ENCODE peak calls at places on chromosomes 2 and 18, in nine cellular contexts. W, U, Z, K, B, C, N, Y and M are unnamed samples.

GRCh38 chr2:15943378-15943851 is 3.1 kb downstream of the MYCN start:
- DNase-seq in K (peak; percentile 31), Y (peak; percentile 62), Z (no peak), N (no peak), U (no peak), C (no peak), B (no peak), W (no peak), M (no peak)

GRCh38 chr2:159362816-159363251 is 76.3 kb upstream of the WDSUB1 start:
- DNase-seq in W (peak; percentile 23), Y (no peak), C (peak; percentile 77), K (no peak), U (no peak), B (no peak), N (peak; percentile 67), Z (no peak), M (no peak)

GRCh38 chr2:75466708-75467311 is 93.9 kb downstream of the EVA1A start:
- DNase-seq in N (peak; percentile 36), C (peak; percentile 23), B (no peak), U (no peak), W (peak; percentile 56), Y (peak; percentile 29), Z (no peak), K (no peak), M (no peak)

GRCh38 chr2:168416555-168416954 is 39.5 kb upstream of the CERS6 start:
- DNase-seq in N (peak; percentile 55), B (no peak), W (peak; percentile 21), Y (no peak), Z (no peak), U (no peak), K (no peak), C (no peak), M (no peak)

GRCh38 chr18:54150226-54150625 is 74.2 kb downstream of the MBD2 start:
- DNase-seq in Y (no peak), N (no peak), Z (no peak), C (peak; percentile 42), K (no peak), W (no peak), U (no peak), B (no peak), M (no peak)

GRCh38 chr2:209383212-209383611 is 40.6 kb upstream of the MAP2 start:
- DNase-seq in C (peak; percentile 91), Z (no peak), W (peak; percentile 83), N (peak; percentile 91), K (no peak), Y (no peak), U (no peak), B (no peak), M (no peak)

GRCh38 chr2:207015901-207016300 is 76.6 kb downstream of the CPO start:
- DNase-seq in N (peak; percentile 22), W (peak; percentile 15), C (no peak), Z (no peak), B (no peak), K (no peak), Y (no peak), U (no peak), M (no peak)

GRCh38 chr2:109065335-109065734 is 63.7 kb upstream of the SH3RF3 start:
- DNase-seq in Y (no peak), U (no peak), W (no peak), Z (no peak), K (peak; percentile 74), N (no peak), C (no peak), B (peak; percentile 19), M (no peak)

GRCh38 chr18:69944434-69944833 is 3.2 kb downstream of the CD226 start:
- DNase-seq in N (no peak), C (no peak), K (no peak), B (no peak), U (no peak), W (no peak), Z (no peak), Y (no peak), M (no peak)

GRCh38 chr2:2148776-2149175 is 182.3 kb downstream of the MYT1L start:
- DNase-seq in C (no peak), Y (no peak), Z (no peak), U (no peak), W (no peak), B (no peak), N (no peak), K (no peak), M (no peak)

GRCh38 chr2:168742258-168742932 is 60.0 kb upstream of the NOSTRIN start:
- DNase-seq in B (no peak), K (no peak), W (no peak), Y (no peak), N (no peak), C (no peak), U (no peak), Z (no peak), M (no peak)

DNA sequence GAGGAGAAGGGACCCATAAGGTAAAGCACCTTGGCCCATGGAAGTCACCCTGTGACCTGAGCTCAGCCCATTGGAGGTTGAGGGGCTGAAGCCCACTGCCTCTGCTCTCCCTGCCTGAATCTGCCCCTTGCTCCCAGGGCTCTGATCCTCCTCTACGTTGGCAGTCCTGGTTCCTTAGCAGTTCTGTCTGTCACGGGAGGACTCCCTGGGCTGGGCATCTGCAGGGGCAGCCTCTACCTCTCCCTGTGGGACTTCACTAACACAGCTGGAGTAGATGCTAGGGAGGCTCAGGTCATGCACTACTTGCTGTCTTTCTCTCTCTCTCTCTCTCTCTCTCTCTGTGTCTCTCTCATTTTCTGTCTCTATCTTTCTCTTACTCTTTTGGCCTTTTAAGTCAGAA is 8.7 kb downstream of the GYPC start:
- DNase-seq in Z (no peak), C (no peak), K (no peak), B (no peak), U (no peak), N (no peak), W (no peak), Y (no peak), M (no peak)
- H3K4me1 ChIP-seq in Z (peaks cover 89% of the 10 kb centered on the region), C (no peaks in the 10 kb centered on the region), K (peaks cover 97% of the 10 kb centered on the region), B (peaks cover 66% of the 10 kb centered on the region), U (peaks cover 91% of the 10 kb centered on the region), N (peaks cover 3% of the 10 kb centered on the region), W (no peaks in the 10 kb centered on the region), Y (peaks cover 21% of the 10 kb centered on the region), M (peaks cover 91% of the 10 kb centered on the region)

DNA sequence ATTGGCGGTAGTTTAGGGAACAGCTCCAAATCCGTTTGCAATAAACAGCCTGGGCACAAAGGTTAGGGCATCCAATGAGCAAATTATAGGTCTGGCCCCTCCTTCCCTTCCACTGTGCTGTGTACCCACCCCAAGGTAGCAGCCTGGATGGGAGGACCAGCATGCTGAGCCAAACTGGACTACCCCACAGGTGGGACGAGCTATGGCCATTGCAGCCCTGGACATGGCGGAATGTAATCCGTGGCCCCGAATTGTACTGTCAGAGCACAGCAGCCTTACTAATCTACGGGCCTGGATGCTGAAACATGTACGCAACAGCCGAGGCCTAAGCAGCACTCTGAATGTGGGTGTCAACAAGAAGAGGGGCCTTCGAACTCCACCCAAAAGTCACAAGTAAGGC is 6.7 kb downstream of the AGBL5 start:
- DNase-seq in C (no peak), Y (no peak), B (no peak), Z (no peak), K (no peak), N (no peak), U (no peak), W (no peak), M (no peak)
- H3K4me1 ChIP-seq in C (no peaks in the 10 kb centered on the region), Y (no peaks in the 10 kb centered on the region), B (peaks cover 1% of the 10 kb centered on the region), Z (no peaks in the 10 kb centered on the region), K (peaks cover 5% of the 10 kb centered on the region), N (no peaks in the 10 kb centered on the region), U (no peaks in the 10 kb centered on the region), W (no peaks in the 10 kb centered on the region), M (no peaks in the 10 kb centered on the region)

GRCh38 chr2:200354823-200355751 is 48.6 kb downstream of the SPATS2L start:
- DNase-seq in U (no peak), W (no peak), C (no peak), N (no peak), Y (no peak), Z (no peak), B (no peak), K (no peak), M (no peak)

GRCh38 chr2:200351815-200352214 is 45.3 kb downstream of the SPATS2L start:
- DNase-seq in U (no peak), C (no peak), W (no peak), Z (no peak), Y (no peak), N (peak; percentile 23), B (no peak), K (no peak), M (no peak)

GRCh38 chr2:200352631-200353030 is 46.1 kb downstream of the SPATS2L start:
- DNase-seq in Y (peak; percentile 30), K (no peak), C (peak; percentile 77), N (peak; percentile 94), W (peak; percentile 35), B (no peak), Z (no peak), U (no peak), M (no peak)

GRCh38 chr2:200353873-200354272 is 47.4 kb downstream of the SPATS2L start:
- DNase-seq in Y (no peak), K (no peak), B (no peak), U (no peak), N (peak; percentile 55), W (no peak), C (no peak), Z (no peak), M (no peak)

GRCh38 chr2:200353125-200353524 is 46.6 kb downstream of the SPATS2L start:
- DNase-seq in K (no peak), U (no peak), C (no peak), W (no peak), N (peak; percentile 85), Z (no peak), B (no peak), Y (no peak), M (no peak)
- H3K4me1 ChIP-seq in K (peaks cover 43% of the 10 kb centered on the region), U (no peaks in the 10 kb centered on the region), C (peaks cover 22% of the 10 kb centered on the region), W (peaks cover 54% of the 10 kb centered on the region), N (peaks cover 29% of the 10 kb centered on the region), Z (no peaks in the 10 kb centered on the region), B (peaks cover 41% of the 10 kb centered on the region), Y (peaks cover 32% of the 10 kb centered on the region), M (no peaks in the 10 kb centered on the region)

GRCh38 chr2:61057562-61057961 is 8.1 kb upstream of the SANBR start:
- DNase-seq in W (no peak), Z (no peak), C (no peak), U (no peak), N (no peak), B (no peak), K (no peak), Y (no peak), M (no peak)
- H3K4me1 ChIP-seq in W (no peaks in the 10 kb centered on the region), Z (no peaks in the 10 kb centered on the region), C (no peaks in the 10 kb centered on the region), U (no peaks in the 10 kb centered on the region), N (no peaks in the 10 kb centered on the region), B (peaks cover 3% of the 10 kb centered on the region), K (no peaks in the 10 kb centered on the region), Y (no peaks in the 10 kb centered on the region), M (no peaks in the 10 kb centered on the region)